ENCODE peak calls at places on chromosomes 3 and 15, in eight cellular contexts. Z is lower lobe of right lung; E is kidney tubule cell; K is neural progenitor cell; B is globus pallidus; O is GM23338; D is nucleus accumbens; G is activated T-cell treated with anti-CD3 and anti-CD28 coated beads, Interleukin-2, amount 50 U/mL, for 72 hours. J is an unnamed sample.

GRCh38 chr3:99394831-99395733 is 243.3 kb upstream of the COL8A1 start:
- DNase-seq in Z (no peak), E (peak; percentile 91), K (no peak), B (no peak), O (no peak), D (no peak), G (no peak), J (no peak)

GRCh38 chr3:39261726-39262125 is 18.1 kb downstream of the CX3CR1 start:
- DNase-seq in Z (no peak), E (no peak), K (no peak), B (no peak), O (no peak), D (no peak), G (no peak), J (no peak)

GRCh38 chr3:142276780-142277179 is 51.4 kb upstream of the GK5 start:
- DNase-seq in Z (no peak), E (no peak), K (no peak), B (no peak), O (no peak), D (no peak), G (no peak), J (no peak)

GRCh38 chr3:128369881-128370642 is 96.6 kb downstream of the DNAJB8 start:
- DNase-seq in Z (peak; percentile 25), E (no peak), K (no peak), B (no peak), O (peak; percentile 27), D (no peak), G (no peak), J (no peak)

GRCh38 chr15:22262613-22263020 is 182.3 kb downstream of the OR4M2 start:
- DNase-seq in Z (peak; percentile 80), E (peak; percentile 13), K (no peak), B (no peak), O (no peak), D (no peak), G (no peak), J (no peak)

GRCh38 chr3:128517648-128518047 is 24.6 kb upstream of the GATA2 start:
- DNase-seq in Z (no peak), E (no peak), K (no peak), B (no peak), O (no peak), D (no peak), G (no peak), J (no peak)

GRCh38 chr15:42107483-42107882 is 13.1 kb upstream of the PLA2G4D start:
- DNase-seq in Z (no peak), E (no peak), K (no peak), B (peak; percentile 43), O (no peak), D (no peak), G (peak; percentile 59), J (peak; percentile 18)

GRCh38 chr15:29822685-29823459 is 604 bp upstream of the TJP1 start:
- DNase-seq in Z (peak; percentile 82), E (peak; percentile 89), K (peak; percentile 31), B (peak; percentile 70), O (peak; percentile 70), D (no peak), G (no peak), J (no peak)

GRCh38 chr3:42710323-42711021 is 7.9 kb upstream of the HHATL start:
- DNase-seq in Z (no peak), E (no peak), K (no peak), B (no peak), O (no peak), D (no peak), G (no peak), J (no peak)

GRCh38 chr15:31387483-31388118 is 61.0 kb downstream of the KLF13 start:
- DNase-seq in Z (no peak), E (peak; percentile 25), K (no peak), B (peak; percentile 31), O (no peak), D (no peak), G (no peak), J (no peak)

GRCh38 chr3:160968731-160969130 is 136.4 kb downstream of the B3GALNT1 start:
- DNase-seq in Z (no peak), E (no peak), K (no peak), B (no peak), O (peak; percentile 9), D (no peak), G (no peak), J (no peak)

GRCh38 chr3:96706517-96706916 is 107.9 kb upstream of the EPHA6 start:
- DNase-seq in Z (no peak), E (no peak), K (no peak), B (no peak), O (no peak), D (no peak), G (no peak), J (no peak)

GRCh38 chr15:49824700-49825099 is 203.9 kb downstream of the DTWD1 start:
- DNase-seq in Z (no peak), E (no peak), K (no peak), B (no peak), O (no peak), D (no peak), G (no peak), J (no peak)

GRCh38 chr3:165194477-165195135 is 1.6 kb downstream of the SLITRK3 start:
- DNase-seq in Z (no peak), E (no peak), K (peak; percentile 28), B (peak; percentile 15), O (peak; percentile 31), D (no peak), G (no peak), J (no peak)

GRCh38 chr3:125651246-125651645 is 55.9 kb upstream of the OSBPL11 start:
- DNase-seq in Z (no peak), E (peak; percentile 9), K (no peak), B (no peak), O (peak; percentile 33), D (no peak), G (no peak), J (peak; percentile 1)

GRCh38 chr3:126517291-126517951 is at the start of gene UROC1:
- DNase-seq in Z (peak; percentile 36), E (no peak), K (no peak), B (no peak), O (no peak), D (no peak), G (no peak), J (no peak)

GRCh38 chr15:75348563-75349350 is 1.9 kb downstream of the NEIL1 start:
- DNase-seq in Z (peak; percentile 50), E (peak; percentile 28), K (peak; percentile 43), B (no peak), O (peak; percentile 63), D (no peak), G (no peak), J (no peak)

GRCh38 chr3:53089511-53089910 is 40.7 kb downstream of the RFT1 start:
- DNase-seq in Z (no peak), E (no peak), K (no peak), B (no peak), O (no peak), D (no peak), G (no peak), J (no peak)

GRCh38 chr15:101604124-101604874 is 47.9 kb downstream of the TM2D3 start:
- DNase-seq in Z (no peak), E (no peak), K (no peak), B (no peak), O (no peak), D (no peak), G (no peak), J (no peak)

GRCh38 chr3:58051196-58051595 is 43.0 kb downstream of the FLNB start:
- DNase-seq in Z (peak; percentile 79), E (peak; percentile 77), K (no peak), B (no peak), O (no peak), D (no peak), G (no peak), J (no peak)

GRCh38 chr15:65130941-65131340 is 2.7 kb downstream of the PDCD7 start:
- DNase-seq in Z (no peak), E (no peak), K (peak; percentile 20), B (no peak), O (peak; percentile 53), D (no peak), G (no peak), J (no peak)

GRCh38 chr15:60674704-60675405 is 195.9 kb upstream of the ICE2 start:
- DNase-seq in Z (no peak), E (no peak), K (no peak), B (no peak), O (no peak), D (no peak), G (no peak), J (no peak)

GRCh38 chr3:48601622-48601994 is 6.5 kb upstream of the COL7A1 start:
- DNase-seq in Z (no peak), E (no peak), K (no peak), B (no peak), O (no peak), D (no peak), G (no peak), J (no peak)

GRCh38 chr3:48232734-48233133 is 8.2 kb upstream of the ZNF589 start:
- DNase-seq in Z (peak; percentile 87), E (peak; percentile 74), K (peak; percentile 86), B (peak; percentile 81), O (peak; percentile 94), D (peak; percentile 52), G (peak; percentile 73), J (peak; percentile 49)

GRCh38 chr15:58393196-58393790 is 38.5 kb upstream of the LIPC start:
- DNase-seq in Z (no peak), E (peak; percentile 52), K (peak; percentile 60), B (no peak), O (no peak), D (no peak), G (no peak), J (peak; percentile 42)

GRCh38 chr15:96201696-96202095 is 128.8 kb upstream of the NR2F2 start:
- DNase-seq in Z (no peak), E (no peak), K (no peak), B (no peak), O (no peak), D (no peak), G (no peak), J (no peak)

GRCh38 chr15:58543664-58544335 is 112.0 kb downstream of the LIPC start:
- DNase-seq in Z (no peak), E (no peak), K (no peak), B (no peak), O (no peak), D (no peak), G (no peak), J (no peak)

GRCh38 chr3:32147935-32148334 is 41.5 kb downstream of the GPD1L start:
- DNase-seq in Z (no peak), E (no peak), K (no peak), B (no peak), O (peak; percentile 22), D (no peak), G (no peak), J (no peak)

GRCh38 chr3:178195824-178196223 is 340.4 kb upstream of the KCNMB2 start:
- DNase-seq in Z (no peak), E (peak; percentile 81), K (no peak), B (no peak), O (no peak), D (no peak), G (no peak), J (no peak)

J was measured in NCI-H187.